ENCODE peak calls at places on chromosomes 11 and 22, in ten cellular contexts. One of them, this sample, is unnamed.

GRCh38 chr11:14812776-14813175 is 79.3 kb downstream of the CYP2R1 start:
- DNase-seq in GM23248: no peak
- DNase-seq in spleen: no peak
- DNase-seq in body of pancreas: no peak
- DNase-seq in A673: no peak
- DNase-seq in CD4-positive, alpha-beta memory T cell: no peak
- DNase-seq in testis: no peak
- DNase-seq in osteoblast: no peak
- DNase-seq in CD8-positive, alpha-beta memory T cell: no peak
- DNase-seq in ovary: no peak
- DNase-seq in this sample: no peak

GRCh38 chr11:101458161-101458560 is 125.6 kb downstream of the TRPC6 start:
- DNase-seq in GM23248: peak; percentile 81
- DNase-seq in spleen: no peak
- DNase-seq in body of pancreas: no peak
- DNase-seq in A673: no peak
- DNase-seq in CD4-positive, alpha-beta memory T cell: no peak
- DNase-seq in testis: no peak
- DNase-seq in osteoblast: no peak
- DNase-seq in CD8-positive, alpha-beta memory T cell: no peak
- DNase-seq in ovary: no peak
- DNase-seq in this sample: no peak

GRCh38 chr11:102864724-102865123 is 10.1 kb downstream of the MMP12 start:
- DNase-seq in GM23248: no peak
- DNase-seq in spleen: no peak
- DNase-seq in body of pancreas: no peak
- DNase-seq in A673: no peak
- DNase-seq in CD4-positive, alpha-beta memory T cell: no peak
- DNase-seq in testis: no peak
- DNase-seq in osteoblast: no peak
- DNase-seq in CD8-positive, alpha-beta memory T cell: no peak
- DNase-seq in ovary: no peak
- DNase-seq in this sample: no peak

GRCh38 chr11:77073328-77074001 is 6.7 kb downstream of the CAPN5 start:
- DNase-seq in GM23248: peak; percentile 99
- DNase-seq in spleen: peak; percentile 78
- DNase-seq in body of pancreas: peak; percentile 67
- DNase-seq in A673: peak; percentile 21
- DNase-seq in CD4-positive, alpha-beta memory T cell: no peak
- DNase-seq in testis: peak; percentile 92
- DNase-seq in osteoblast: peak; percentile 99
- DNase-seq in CD8-positive, alpha-beta memory T cell: no peak
- DNase-seq in ovary: peak; percentile 92
- DNase-seq in this sample: peak; percentile 97

GRCh38 chr22:20966883-20967696 is at the start of gene AIFM3:
- DNase-seq in GM23248: no peak
- DNase-seq in spleen: peak; percentile 69
- DNase-seq in body of pancreas: no peak
- DNase-seq in A673: no peak
- DNase-seq in CD4-positive, alpha-beta memory T cell: no peak
- DNase-seq in testis: no peak
- DNase-seq in osteoblast: peak; percentile 89
- DNase-seq in CD8-positive, alpha-beta memory T cell: no peak
- DNase-seq in ovary: no peak
- DNase-seq in this sample: no peak

GRCh38 chr11:105609832-105610781 is at the start of gene GRIA4:
- DNase-seq in GM23248: peak; percentile 65
- DNase-seq in spleen: peak; percentile 73
- DNase-seq in body of pancreas: peak; percentile 34
- DNase-seq in A673: peak; percentile 52
- DNase-seq in CD4-positive, alpha-beta memory T cell: no peak
- DNase-seq in testis: peak; percentile 64
- DNase-seq in osteoblast: peak; percentile 42
- DNase-seq in CD8-positive, alpha-beta memory T cell: no peak
- DNase-seq in ovary: peak; percentile 28
- DNase-seq in this sample: peak; percentile 88

GRCh38 chr22:23240639-23241389 is 60.5 kb downstream of the BCR start:
- DNase-seq in GM23248: peak; percentile 24
- DNase-seq in spleen: no peak
- DNase-seq in body of pancreas: no peak
- DNase-seq in A673: peak; percentile 33
- DNase-seq in CD4-positive, alpha-beta memory T cell: no peak
- DNase-seq in testis: no peak
- DNase-seq in osteoblast: no peak
- DNase-seq in CD8-positive, alpha-beta memory T cell: no peak
- DNase-seq in ovary: peak; percentile 14
- DNase-seq in this sample: no peak

GRCh38 chr11:79940165-79940564 is 499.3 kb upstream of the TENM4 start:
- DNase-seq in GM23248: no peak
- DNase-seq in spleen: no peak
- DNase-seq in body of pancreas: no peak
- DNase-seq in A673: no peak
- DNase-seq in CD4-positive, alpha-beta memory T cell: no peak
- DNase-seq in testis: no peak
- DNase-seq in osteoblast: no peak
- DNase-seq in CD8-positive, alpha-beta memory T cell: no peak
- DNase-seq in ovary: no peak
- DNase-seq in this sample: no peak

GRCh38 chr11:118339281-118340045 is 3.0 kb downstream of the CD3D start:
- DNase-seq in GM23248: no peak
- DNase-seq in spleen: no peak
- DNase-seq in body of pancreas: no peak
- DNase-seq in A673: no peak
- DNase-seq in CD4-positive, alpha-beta memory T cell: no peak
- DNase-seq in testis: no peak
- DNase-seq in osteoblast: no peak
- DNase-seq in CD8-positive, alpha-beta memory T cell: no peak
- DNase-seq in ovary: no peak
- DNase-seq in this sample: no peak

GRCh38 chr11:8672346-8672745 is 10.1 kb downstream of the TRIM66 start:
- DNase-seq in GM23248: no peak
- DNase-seq in spleen: no peak
- DNase-seq in body of pancreas: no peak
- DNase-seq in A673: no peak
- DNase-seq in CD4-positive, alpha-beta memory T cell: no peak
- DNase-seq in testis: no peak
- DNase-seq in osteoblast: peak; percentile 58
- DNase-seq in CD8-positive, alpha-beta memory T cell: no peak
- DNase-seq in ovary: no peak
- DNase-seq in this sample: no peak

GRCh38 chr22:22948651-22949611 is 61.3 kb downstream of the IGLL5 start:
- DNase-seq in GM23248: peak; percentile 62
- DNase-seq in spleen: no peak
- DNase-seq in body of pancreas: no peak
- DNase-seq in A673: no peak
- DNase-seq in CD4-positive, alpha-beta memory T cell: no peak
- DNase-seq in testis: no peak
- DNase-seq in osteoblast: no peak
- DNase-seq in CD8-positive, alpha-beta memory T cell: no peak
- DNase-seq in ovary: no peak
- DNase-seq in this sample: no peak

GRCh38 chr11:66068923-66069714 is 953 bp upstream of the PACS1 start:
- DNase-seq in GM23248: peak; percentile 85
- DNase-seq in spleen: peak; percentile 85
- DNase-seq in body of pancreas: peak; percentile 76
- DNase-seq in A673: peak; percentile 79
- DNase-seq in CD4-positive, alpha-beta memory T cell: peak; percentile 39
- DNase-seq in testis: peak; percentile 76
- DNase-seq in osteoblast: peak; percentile 95
- DNase-seq in CD8-positive, alpha-beta memory T cell: peak; percentile 13
- DNase-seq in ovary: peak; percentile 57
- DNase-seq in this sample: peak; percentile 77

GRCh38 chr22:23532756-23533155 is 47.3 kb downstream of the IGLL1 start:
- DNase-seq in GM23248: no peak
- DNase-seq in spleen: peak; percentile 40
- DNase-seq in body of pancreas: no peak
- DNase-seq in A673: no peak
- DNase-seq in CD4-positive, alpha-beta memory T cell: no peak
- DNase-seq in testis: no peak
- DNase-seq in osteoblast: no peak
- DNase-seq in CD8-positive, alpha-beta memory T cell: no peak
- DNase-seq in ovary: peak; percentile 24
- DNase-seq in this sample: no peak

GRCh38 chr22:40499187-40499753 is 128.9 kb downstream of the SGSM3 start:
- DNase-seq in GM23248: peak; percentile 95
- DNase-seq in spleen: no peak
- DNase-seq in body of pancreas: peak; percentile 30
- DNase-seq in A673: peak; percentile 47
- DNase-seq in CD4-positive, alpha-beta memory T cell: no peak
- DNase-seq in testis: peak; percentile 64
- DNase-seq in osteoblast: peak; percentile 98
- DNase-seq in CD8-positive, alpha-beta memory T cell: no peak
- DNase-seq in ovary: no peak
- DNase-seq in this sample: peak; percentile 33

GRCh38 chr11:44622190-44622650 is 56.8 kb downstream of the CD82 start:
- DNase-seq in GM23248: no peak
- DNase-seq in spleen: peak; percentile 68
- DNase-seq in body of pancreas: no peak
- DNase-seq in A673: no peak
- DNase-seq in CD4-positive, alpha-beta memory T cell: no peak
- DNase-seq in testis: peak; percentile 6
- DNase-seq in osteoblast: peak; percentile 35
- DNase-seq in CD8-positive, alpha-beta memory T cell: no peak
- DNase-seq in ovary: peak; percentile 21
- DNase-seq in this sample: no peak

GRCh38 chr11:107018902-107019493 is 722 bp upstream of the GUCY1A2 start:
- DNase-seq in GM23248: peak; percentile 89
- DNase-seq in spleen: peak; percentile 78
- DNase-seq in body of pancreas: peak; percentile 72
- DNase-seq in A673: peak; percentile 78
- DNase-seq in CD4-positive, alpha-beta memory T cell: no peak
- DNase-seq in testis: peak; percentile 77
- DNase-seq in osteoblast: peak; percentile 97
- DNase-seq in CD8-positive, alpha-beta memory T cell: no peak
- DNase-seq in ovary: peak; percentile 47
- DNase-seq in this sample: peak; percentile 23
- H3K27me3 ChIP-seq in GM23248: peaks cover 57% of the 10 kb centered on the region
- H3K27me3 ChIP-seq in spleen: peaks cover 53% of the 10 kb centered on the region
- H3K27me3 ChIP-seq in body of pancreas: no peaks in the 10 kb centered on the region
- H3K27me3 ChIP-seq in A673: peaks cover 42% of the 10 kb centered on the region
- H3K27me3 ChIP-seq in CD4-positive, alpha-beta memory T cell: peaks cover 16% of the 10 kb centered on the region
- H3K27me3 ChIP-seq in testis: no peaks in the 10 kb centered on the region
- H3K27me3 ChIP-seq in osteoblast: peaks cover 42% of the 10 kb centered on the region
- H3K27me3 ChIP-seq in CD8-positive, alpha-beta memory T cell: peaks cover 4% of the 10 kb centered on the region
- H3K27me3 ChIP-seq in ovary: no peaks in the 10 kb centered on the region
- H3K27me3 ChIP-seq in this sample: peaks cover 59% of the 10 kb centered on the region

DNA sequence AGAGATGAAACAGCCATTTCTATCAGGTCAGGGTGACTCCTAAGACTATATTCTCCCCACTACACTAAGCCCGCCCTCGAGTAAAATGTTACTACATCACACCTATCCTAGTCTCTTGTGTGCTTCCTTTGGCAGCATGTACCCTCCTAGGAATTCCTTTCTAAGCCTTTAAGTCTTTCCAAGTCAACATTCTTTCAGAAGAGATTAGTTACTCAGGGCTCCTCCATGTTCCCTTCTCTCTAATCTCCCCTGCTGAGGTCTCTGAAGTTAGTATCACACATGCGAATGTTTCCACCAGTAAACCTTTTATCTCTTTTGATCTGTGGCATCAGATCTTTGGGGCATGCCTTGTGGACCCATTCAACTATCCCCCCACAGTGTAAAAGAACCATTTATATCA is 873.7 kb upstream of the FAT3 start:
- DNase-seq in GM23248: no peak
- DNase-seq in spleen: no peak
- DNase-seq in body of pancreas: no peak
- DNase-seq in A673: no peak
- DNase-seq in CD4-positive, alpha-beta memory T cell: no peak
- DNase-seq in testis: no peak
- DNase-seq in osteoblast: no peak
- DNase-seq in CD8-positive, alpha-beta memory T cell: no peak
- DNase-seq in ovary: no peak
- DNase-seq in this sample: no peak
- H3K9me3 ChIP-seq in GM23248: peaks cover 4% of the 10 kb centered on the region
- H3K9me3 ChIP-seq in spleen: peaks cover 3% of the 10 kb centered on the region
- H3K9me3 ChIP-seq in body of pancreas: no peaks in the 10 kb centered on the region
- H3K9me3 ChIP-seq in A673: no peaks in the 10 kb centered on the region
- H3K9me3 ChIP-seq in CD4-positive, alpha-beta memory T cell: no peaks in the 10 kb centered on the region
- H3K9me3 ChIP-seq in testis: no peaks in the 10 kb centered on the region
- H3K9me3 ChIP-seq in osteoblast: no peaks in the 10 kb centered on the region
- H3K9me3 ChIP-seq in CD8-positive, alpha-beta memory T cell: no peaks in the 10 kb centered on the region
- H3K9me3 ChIP-seq in ovary: no peaks in the 10 kb centered on the region
- H3K9me3 ChIP-seq in this sample: no peaks in the 10 kb centered on the region

GRCh38 chr22:43888740-43889139 is 3.1 kb downstream of the PNPLA5 start:
- DNase-seq in GM23248: no peak
- DNase-seq in spleen: no peak
- DNase-seq in body of pancreas: no peak
- DNase-seq in A673: no peak
- DNase-seq in CD4-positive, alpha-beta memory T cell: no peak
- DNase-seq in testis: no peak
- DNase-seq in osteoblast: no peak
- DNase-seq in CD8-positive, alpha-beta memory T cell: no peak
- DNase-seq in ovary: no peak
- DNase-seq in this sample: no peak
- H3K27me3 ChIP-seq in GM23248: peaks cover 27% of the 10 kb centered on the region
- H3K27me3 ChIP-seq in spleen: peaks cover 61% of the 10 kb centered on the region
- H3K27me3 ChIP-seq in body of pancreas: no peaks in the 10 kb centered on the region
- H3K27me3 ChIP-seq in A673: peaks cover 61% of the 10 kb centered on the region
- H3K27me3 ChIP-seq in CD4-positive, alpha-beta memory T cell: peaks cover 8% of the 10 kb centered on the region
- H3K27me3 ChIP-seq in testis: no peaks in the 10 kb centered on the region
- H3K27me3 ChIP-seq in osteoblast: peaks cover 39% of the 10 kb centered on the region
- H3K27me3 ChIP-seq in CD8-positive, alpha-beta memory T cell: peaks cover 13% of the 10 kb centered on the region
- H3K27me3 ChIP-seq in ovary: no peaks in the 10 kb centered on the region
- H3K27me3 ChIP-seq in this sample: peaks cover 29% of the 10 kb centered on the region

GRCh38 chr22:47279337-47279736 is 516.9 kb downstream of the TBC1D22A start:
- DNase-seq in GM23248: no peak
- DNase-seq in spleen: no peak
- DNase-seq in body of pancreas: no peak
- DNase-seq in A673: no peak
- DNase-seq in CD4-positive, alpha-beta memory T cell: no peak
- DNase-seq in testis: no peak
- DNase-seq in osteoblast: no peak
- DNase-seq in CD8-positive, alpha-beta memory T cell: no peak
- DNase-seq in ovary: no peak
- DNase-seq in this sample: no peak

GRCh38 chr22:47282366-47282765 is 519.9 kb downstream of the TBC1D22A start:
- DNase-seq in GM23248: no peak
- DNase-seq in spleen: no peak
- DNase-seq in body of pancreas: no peak
- DNase-seq in A673: no peak
- DNase-seq in CD4-positive, alpha-beta memory T cell: no peak
- DNase-seq in testis: no peak
- DNase-seq in osteoblast: peak; percentile 53
- DNase-seq in CD8-positive, alpha-beta memory T cell: no peak
- DNase-seq in ovary: no peak
- DNase-seq in this sample: no peak

GRCh38 chr22:47282851-47283250 is 520.4 kb downstream of the TBC1D22A start:
- DNase-seq in GM23248: no peak
- DNase-seq in spleen: no peak
- DNase-seq in body of pancreas: no peak
- DNase-seq in A673: no peak
- DNase-seq in CD4-positive, alpha-beta memory T cell: no peak
- DNase-seq in testis: no peak
- DNase-seq in osteoblast: peak; percentile 21
- DNase-seq in CD8-positive, alpha-beta memory T cell: no peak
- DNase-seq in ovary: no peak
- DNase-seq in this sample: no peak

GRCh38 chr22:47283616-47284270 is 521.3 kb downstream of the TBC1D22A start:
- DNase-seq in GM23248: no peak
- DNase-seq in spleen: no peak
- DNase-seq in body of pancreas: no peak
- DNase-seq in A673: no peak
- DNase-seq in CD4-positive, alpha-beta memory T cell: no peak
- DNase-seq in testis: no peak
- DNase-seq in osteoblast: no peak
- DNase-seq in CD8-positive, alpha-beta memory T cell: no peak
- DNase-seq in ovary: no peak
- DNase-seq in this sample: no peak

GRCh38 chr22:47281126-47282106 is 519.0 kb downstream of the TBC1D22A start:
- DNase-seq in GM23248: peak; percentile 60
- DNase-seq in spleen: no peak
- DNase-seq in body of pancreas: no peak
- DNase-seq in A673: no peak
- DNase-seq in CD4-positive, alpha-beta memory T cell: no peak
- DNase-seq in testis: no peak
- DNase-seq in osteoblast: peak; percentile 97
- DNase-seq in CD8-positive, alpha-beta memory T cell: no peak
- DNase-seq in ovary: no peak
- DNase-seq in this sample: no peak
- H3K9me3 ChIP-seq in GM23248: no peaks in the 10 kb centered on the region
- H3K9me3 ChIP-seq in spleen: no peaks in the 10 kb centered on the region
- H3K9me3 ChIP-seq in body of pancreas: no peaks in the 10 kb centered on the region
- H3K9me3 ChIP-seq in A673: no peaks in the 10 kb centered on the region
- H3K9me3 ChIP-seq in CD4-positive, alpha-beta memory T cell: no peaks in the 10 kb centered on the region
- H3K9me3 ChIP-seq in testis: no peaks in the 10 kb centered on the region
- H3K9me3 ChIP-seq in osteoblast: no peaks in the 10 kb centered on the region
- H3K9me3 ChIP-seq in CD8-positive, alpha-beta memory T cell: no peaks in the 10 kb centered on the region
- H3K9me3 ChIP-seq in ovary: no peaks in the 10 kb centered on the region
- H3K9me3 ChIP-seq in this sample: no peaks in the 10 kb centered on the region

This sample was measured in BE2C.